ENCODE peak calls at places on chromosomes 4 and X, in eight cellular contexts. N is cardiac muscle cell; M is uterus; V is effector memory CD4-positive, alpha-beta T cell; H is esophagus squamous epithelium; D is tibial artery; C is ovary; G is lung. B is an unnamed sample. For H3K9me3, the result is how much of the 10 kb centered on the place peaks cover.

GRCh38 chr4:4860803-4861591 is 1.5 kb downstream of the MSX1 start:
- DNase-seq in N (no peak), M (peak), V (no peak), H (no peak), D (no peak), C (no peak), G (no peak), B (peak)

GRCh38 chr4:4418676-4419370 is 31.9 kb downstream of the NSG1 start:
- DNase-seq in N (no peak), M (no peak), V (no peak), H (no peak), D (peak), C (no peak), G (no peak), B (no peak)

GRCh38 chr4:1053080-1053661 is 41.7 kb downstream of the FGFRL1 start:
- DNase-seq in N (no peak), M (no peak), V (no peak), H (no peak), D (no peak), C (no peak), G (no peak), B (no peak)

GRCh38 chr4:14787894-14788293 is 214.4 kb upstream of the CPEB2 start:
- DNase-seq in N (no peak), M (no peak), V (no peak), H (no peak), D (no peak), C (no peak), G (no peak), B (no peak)

GRCh38 chrX:134174859-134175258 is 62.1 kb upstream of the CCDC160 start:
- DNase-seq in N (peak), M (no peak), V (no peak), H (no peak), D (no peak), C (no peak), G (no peak), B (no peak)

GRCh38 chrX:153651540-153652079 is 4.6 kb downstream of the DUSP9 start:
- DNase-seq in N (no peak), M (no peak), V (no peak), H (no peak), D (no peak), C (no peak), G (no peak), B (peak)

GRCh38 chrX:104335765-104336164 is 81.0 kb upstream of the ESX1 start:
- DNase-seq in N (no peak), M (no peak), V (no peak), H (no peak), D (no peak), C (no peak), G (no peak), B (peak)

GRCh38 chr4:113636877-113637276 is 124.7 kb downstream of the CAMK2D start:
- DNase-seq in N (no peak), M (no peak), V (peak), H (no peak), D (no peak), C (no peak), G (no peak), B (peak)

GRCh38 chr4:85657143-85657542 is 182.2 kb downstream of the ARHGAP24 start:
- DNase-seq in N (no peak), M (no peak), V (no peak), H (no peak), D (no peak), C (no peak), G (no peak), B (no peak)

GRCh38 chrX:70669120-70669519 is 224.5 kb downstream of the DLG3 start:
- DNase-seq in N (no peak), M (no peak), V (no peak), H (no peak), D (no peak), C (no peak), G (no peak), B (no peak)

GRCh38 chr4:77201343-77201742 is 44.3 kb downstream of the CCNG2 start:
- DNase-seq in N (no peak), M (no peak), V (no peak), H (no peak), D (no peak), C (no peak), G (no peak), B (no peak)

GRCh38 chr4:101695176-101695575 is 95.4 kb upstream of the BANK1 start:
- DNase-seq in N (no peak), M (no peak), V (no peak), H (no peak), D (no peak), C (no peak), G (no peak), B (no peak)

GRCh38 chr4:116122131-116122530 is 963.2 kb downstream of the TRAM1L1 start:
- DNase-seq in N (no peak), M (no peak), V (no peak), H (no peak), D (no peak), C (no peak), G (no peak), B (no peak)

GRCh38 chr4:99062120-99062519 is 26.5 kb downstream of the ADH5 start:
- DNase-seq in N (peak), M (no peak), V (no peak), H (no peak), D (no peak), C (no peak), G (no peak), B (no peak)

GRCh38 chr4:26029512-26030131 is 115.6 kb downstream of the SMIM20 start:
- DNase-seq in N (no peak), M (no peak), V (no peak), H (no peak), D (no peak), C (peak), G (no peak), B (no peak)

GRCh38 chr4:93084599-93085305 is 743.8 kb upstream of the ATOH1 start:
- DNase-seq in N (no peak), M (no peak), V (no peak), H (no peak), D (no peak), C (no peak), G (no peak), B (no peak)

GRCh38 chr4:22661443-22661842 is 31.3 kb upstream of the GBA3 start:
- DNase-seq in N (no peak), M (no peak), V (no peak), H (no peak), D (no peak), C (no peak), G (no peak), B (no peak)

GRCh38 chr4:133148690-133149363 is at the start of gene PCDH10:
- DNase-seq in N (peak), M (peak), V (no peak), H (no peak), D (peak), C (peak), G (peak), B (peak)

GRCh38 chr4:81040175-81040659 is 9.7 kb downstream of the BMP3 start:
- DNase-seq in N (peak), M (no peak), V (no peak), H (no peak), D (no peak), C (no peak), G (no peak), B (peak)

GRCh38 chr4:126630171-126630570 is 1002.6 kb upstream of the INTU start:
- DNase-seq in N (no peak), M (no peak), V (no peak), H (no peak), D (no peak), C (no peak), G (no peak), B (no peak)

GRCh38 chr4:121950680-121951569 is 935 bp downstream of the TRPC3 start:
- DNase-seq in N (peak), M (peak), V (no peak), H (no peak), D (peak), C (peak), G (no peak), B (no peak)

GRCh38 chr4:151750156-151750555 is 10.7 kb downstream of the GATB start:
- DNase-seq in N (no peak), M (no peak), V (no peak), H (no peak), D (no peak), C (no peak), G (no peak), B (no peak)

GRCh38 chrX:29470029-29470428 is 745.3 kb upstream of the MAGEB2 start:
- DNase-seq in N (no peak), M (no peak), V (no peak), H (no peak), D (no peak), C (no peak), G (no peak), B (no peak)

GRCh38 chrX:94908171-94908570 is 1234.2 kb downstream of the FAM133A start:
- DNase-seq in N (no peak), M (no peak), V (no peak), H (no peak), D (no peak), C (no peak), G (no peak), B (no peak)

GRCh38 chr4:72312032-72312650 is 256.9 kb downstream of the ADAMTS3 start:
- DNase-seq in N (no peak), M (peak), V (no peak), H (no peak), D (peak), C (peak), G (peak), B (no peak)

GRCh38 chrX:78104447-78105176 is 564 bp downstream of the PGK1 start:
- DNase-seq in N (peak), M (peak), V (peak), H (no peak), D (peak), C (peak), G (peak), B (peak)

GRCh38 chr4:108533245-108533844 is 87.0 kb upstream of the RPL34 start:
- DNase-seq in N (no peak), M (no peak), V (no peak), H (no peak), D (no peak), C (no peak), G (no peak), B (no peak)

GRCh38 chr4:183256756-183257385 is 63.2 kb downstream of the CLDN22 start:
- DNase-seq in N (peak), M (peak), V (peak), H (no peak), D (peak), C (peak), G (no peak), B (peak)

GRCh38 chr4:8274772-8275241 is 5.3 kb downstream of the HTRA3 start:
- DNase-seq in N (peak), M (peak), V (no peak), H (no peak), D (peak), C (peak), G (peak), B (no peak)

GRCh38 chrX:69216911-69217310 is 51.7 kb upstream of the PJA1 start:
- DNase-seq in N (no peak), M (no peak), V (no peak), H (no peak), D (no peak), C (no peak), G (peak), B (no peak)

GRCh38 chrX:41382699-41383645 is 49.0 kb downstream of the DDX3X start:
- DNase-seq in N (no peak), M (no peak), V (peak), H (no peak), D (no peak), C (no peak), G (no peak), B (peak)

GRCh38 chrX:72395252-72395651 is 89.5 kb upstream of the CITED1 start:
- DNase-seq in N (no peak), M (no peak), V (no peak), H (no peak), D (no peak), C (no peak), G (no peak), B (no peak)

DNA sequence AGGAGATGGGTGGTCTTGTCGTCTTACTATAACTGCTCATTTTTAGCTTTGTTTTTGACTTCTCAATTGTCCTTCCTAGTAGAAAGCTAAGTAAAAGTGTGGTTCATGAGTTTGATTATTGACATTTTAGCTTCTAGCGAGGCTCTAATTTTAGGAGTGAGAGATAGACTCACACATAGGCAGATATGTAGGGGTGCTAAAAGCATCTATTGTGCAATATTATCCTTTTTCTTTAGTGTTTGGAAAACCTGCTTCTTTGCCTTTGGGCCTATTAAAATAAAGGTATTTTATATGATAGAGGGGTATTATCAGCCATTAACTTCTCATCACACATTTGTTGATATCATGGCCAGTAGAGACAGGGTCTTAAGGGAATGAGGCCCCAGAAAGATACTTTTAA is 195.3 kb downstream of the SPRY1 start:
- DNase-seq in N (no peak), M (no peak), V (no peak), H (no peak), D (no peak), C (no peak), G (no peak), B (no peak)
- H3K9me3 ChIP-seq in N (under half), M (under half), V (under half), H (under half), D (under half), C (under half), G (under half), B (under half)

GRCh38 chr4:55075823-55076418 is 49.5 kb downstream of the KDR start:
- DNase-seq in N (no peak), M (no peak), V (no peak), H (no peak), D (no peak), C (no peak), G (no peak), B (no peak)
- H3K4me3 ChIP-seq in N (no peak), M (no peak), V (no peak), H (no peak), D (no peak), C (no peak), G (no peak), B (no peak)

GRCh38 chr4:38062088-38062893 is 102.1 kb downstream of the PTTG2 start:
- DNase-seq in N (peak), M (peak), V (peak), H (no peak), D (peak), C (peak), G (peak), B (peak)
- H3K27ac ChIP-seq in N (peak), M (peak), V (no peak), H (peak), D (peak), C (no peak), G (peak), B (no peak)

GRCh38 chr4:173685324-173685723 is 155.3 kb upstream of the HAND2 start:
- DNase-seq in N (no peak), M (no peak), V (no peak), H (no peak), D (no peak), C (no peak), G (no peak), B (no peak)
- H3K9me3 ChIP-seq in N (under half), M (under half), V (under half), H (under half), D (under half), C (under half), G (under half), B (under half)

DNA sequence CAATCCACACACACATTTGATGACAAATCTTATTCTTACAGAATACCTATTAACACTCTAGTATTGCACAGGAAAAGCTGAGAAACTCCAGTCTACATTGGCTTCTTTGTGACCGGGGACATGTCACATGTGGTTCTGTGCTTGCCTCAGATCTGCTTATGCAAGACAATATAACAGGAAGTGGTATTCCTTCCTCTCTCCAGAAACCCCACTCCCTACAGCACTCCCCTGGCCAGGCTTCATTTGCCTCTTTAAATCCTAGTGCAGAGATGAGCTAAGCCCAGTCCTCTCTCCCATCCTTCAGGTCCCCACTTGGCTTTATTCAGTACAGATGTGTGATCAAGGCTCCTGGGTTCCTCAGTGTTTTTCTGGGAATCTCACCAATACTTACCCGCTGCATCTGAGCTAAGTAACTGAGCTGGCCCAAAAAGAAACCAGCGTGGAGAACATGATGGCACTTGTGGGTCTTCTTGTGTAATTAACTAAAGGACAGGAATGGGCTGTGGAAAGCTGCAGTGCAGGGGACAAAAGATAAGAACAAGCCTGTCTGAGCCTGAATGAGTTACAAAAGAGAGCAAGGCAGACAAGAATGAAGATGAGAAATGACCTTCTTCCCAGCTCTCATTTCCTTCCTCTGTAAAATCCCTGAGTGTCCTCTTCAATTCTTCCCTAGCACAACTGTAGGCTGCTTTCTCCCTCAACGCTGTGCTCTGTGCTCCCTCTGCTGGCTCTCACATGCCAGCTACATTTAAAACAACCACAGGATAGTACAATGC is 105.6 kb downstream of the HNRNPD start:
- DNase-seq in N (peak), M (peak), V (peak), H (no peak), D (peak), C (peak), G (peak), B (peak)
- H3K4me3 ChIP-seq in N (no peak), M (no peak), V (no peak), H (no peak), D (no peak), C (no peak), G (no peak), B (no peak)